ENCODE peak calls at places on chromosome 22, in four cellular contexts. N is psoas muscle, M is right atrium auricular region, L is fibroblast of villous mesenchyme. F is an unnamed sample.

GRCh38 chr22:48222742-48223487 is 1460.5 kb downstream of the TBC1D22A start:
- DNase-seq in M (peak), L (no peak), N (no peak), F (no peak)

GRCh38 chr22:34851918-34852662 is 213.9 kb upstream of the ISX start:
- DNase-seq in N (no peak), M (no peak), L (no peak), F (no peak)

GRCh38 chr22:50190182-50190951 is 4.7 kb downstream of the TRABD start:
- DNase-seq in L (peak), M (peak), N (peak), F (no peak)

GRCh38 chr22:17832665-17833064 is 58.4 kb upstream of the BID start:
- DNase-seq in N (no peak), L (no peak), M (peak), F (no peak)

GRCh38 chr22:42317691-42318547 is 47.5 kb upstream of the TCF20 start:
- DNase-seq in M (no peak), L (no peak), N (no peak), F (no peak)

GRCh38 chr22:48949375-48950149 is 878.1 kb downstream of the BRD1 start:
- DNase-seq in L (no peak), M (peak), N (no peak), F (no peak)

GRCh38 chr22:28442951-28443876 is 236.4 kb downstream of the TTC28 start:
- DNase-seq in N (peak), L (peak), M (peak), F (no peak)

GRCh38 chr22:20036535-20037392 is 15.9 kb downstream of the TANGO2 start:
- DNase-seq in N (no peak), L (no peak), M (no peak), F (no peak)

GRCh38 chr22:45263790-45264269 is 20.9 kb upstream of the UPK3A start:
- DNase-seq in M (peak), N (peak), L (peak), F (peak)

DNA sequence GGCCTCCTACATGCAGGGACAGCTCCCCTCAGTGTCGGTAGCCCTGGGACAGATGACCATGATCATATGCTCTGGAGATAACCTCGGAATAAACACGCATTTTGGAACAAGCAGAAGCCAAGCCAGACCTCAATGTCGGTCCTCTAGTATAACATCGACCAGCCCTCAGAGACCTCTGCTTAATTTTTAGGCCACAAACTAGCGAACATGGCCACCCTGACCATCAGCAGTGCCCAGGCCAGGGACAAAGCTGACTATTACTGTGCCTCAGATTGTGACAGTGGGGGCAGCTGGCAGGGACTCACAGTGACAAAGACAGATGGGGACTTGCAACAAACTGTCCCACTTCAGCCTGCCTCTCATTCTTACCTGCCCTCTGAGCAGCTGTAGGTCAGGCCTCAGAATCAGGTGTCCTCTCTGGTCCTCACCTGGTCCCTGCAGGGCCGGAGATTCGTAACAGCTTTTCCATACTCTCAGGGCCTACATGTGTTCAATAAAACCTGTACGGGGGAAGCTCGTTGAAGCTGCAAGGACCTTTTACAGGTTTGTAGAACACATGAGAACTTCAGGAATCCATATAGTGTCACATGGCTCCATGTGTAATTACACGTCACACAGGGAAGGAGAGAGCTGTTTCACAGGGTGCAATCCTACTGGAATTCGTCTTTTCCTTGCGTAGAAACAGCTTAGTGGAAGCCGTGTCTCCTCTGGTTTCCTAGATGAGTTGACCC is 72.8 kb upstream of the IGLL5 start:
- DNase-seq in N (no peak), M (no peak), L (no peak), F (no peak)
- H3K4me3 ChIP-seq in N (no peak), M (no peak), L (no peak), F (no peak)

DNA sequence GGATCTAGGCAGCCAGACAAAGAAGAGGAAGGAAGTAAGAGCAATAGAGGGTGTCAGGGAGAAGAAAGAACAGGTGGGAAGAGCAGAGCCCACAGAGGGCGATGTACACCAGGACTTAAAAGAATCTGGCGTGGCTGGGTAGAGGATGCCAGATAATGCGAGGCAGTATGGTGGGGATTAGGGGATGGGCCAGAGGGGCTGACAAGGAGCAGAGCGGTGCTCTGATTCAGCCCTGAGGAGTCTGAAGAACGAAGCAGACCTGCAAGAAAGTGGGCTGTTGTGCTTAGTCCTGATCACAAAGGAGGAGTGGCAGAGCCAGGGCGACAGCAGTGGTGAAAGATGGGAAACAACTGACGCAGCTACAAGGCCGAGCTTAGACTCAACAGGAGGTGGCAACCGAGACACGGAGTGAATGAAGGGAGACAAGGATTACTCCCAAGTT is 163.7 kb downstream of the LARGE1 start:
- DNase-seq in M (no peak), L (no peak), N (no peak), F (no peak)
- TF ChIP-seq CTCF in M (no peak), L (no peak), N (no peak), F (no peak)

GRCh38 chr22:43860126-43860525 is 2.2 kb downstream of the SULT4A1 start:
- DNase-seq in M (no peak), L (no peak), N (peak), F (no peak)
- H3K4me3 ChIP-seq in M (no peak), L (no peak), N (no peak), F (no peak)

DNA sequence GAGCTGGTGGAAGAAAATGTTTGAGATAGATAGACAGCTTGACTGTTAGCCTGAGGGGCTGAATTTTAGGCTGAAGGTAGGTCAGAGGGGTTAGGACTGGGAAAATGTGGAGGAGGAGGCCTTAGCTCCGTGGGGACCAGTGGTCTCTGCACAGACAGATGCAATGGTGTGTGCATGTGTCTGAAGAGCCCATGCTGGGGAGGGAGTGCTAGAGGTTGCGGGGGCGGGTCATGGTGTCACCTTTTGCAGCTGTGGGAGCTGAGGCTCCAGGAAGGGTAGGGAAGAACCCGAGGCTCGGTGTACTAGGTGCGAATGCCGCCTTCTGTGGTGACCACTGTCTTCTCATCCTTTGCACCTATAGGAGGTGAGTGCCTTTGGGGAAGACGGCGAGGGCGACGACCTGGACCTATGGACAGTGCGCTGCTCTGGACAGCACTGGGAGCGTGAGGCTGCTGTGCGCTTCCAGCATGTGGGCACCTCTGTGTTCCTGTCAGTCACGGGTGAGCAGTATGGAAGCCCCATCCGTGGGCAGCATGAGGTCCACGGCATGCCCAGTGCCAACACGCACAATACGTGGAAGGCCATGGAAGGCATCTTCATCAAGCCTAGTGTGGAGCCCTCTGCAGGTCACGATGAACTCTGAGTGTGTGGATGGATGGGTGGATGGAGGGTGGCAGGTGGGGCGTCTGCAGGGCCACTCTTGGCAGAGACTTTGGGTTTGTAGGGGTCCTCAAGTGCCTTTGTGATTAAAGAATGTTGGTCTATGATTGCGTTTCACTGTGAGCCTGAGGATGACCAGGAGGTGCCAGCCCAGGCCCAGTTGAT is 1.6 kb downstream of the SDF2L1 start:
- DNase-seq in M (no peak), N (no peak), L (no peak), F (no peak)
- TF ChIP-seq CTCF in M (no peak), N (no peak), L (no peak), F (peak)

GRCh38 chr22:46761539-46762237 is 762 bp upstream of the TBC1D22A start:
- DNase-seq in L (no peak), N (no peak), M (no peak), F (no peak)

GRCh38 chr22:46762238-46763050 is at the start of gene TBC1D22A:
- DNase-seq in N (peak), L (peak), M (peak), F (peak)

GRCh38 chr22:46763051-46763705 is 728 bp downstream of the TBC1D22A start:
- DNase-seq in L (peak), M (peak), N (peak), F (no peak)

GRCh38 chr22:46758867-46759290 is 3.6 kb upstream of the TBC1D22A start:
- DNase-seq in L (peak), N (no peak), M (no peak), F (no peak)

GRCh38 chr22:46761017-46761416 is 1.4 kb upstream of the TBC1D22A start:
- DNase-seq in N (no peak), L (no peak), M (no peak), F (no peak)
- H3K4me3 ChIP-seq in N (peak), L (peak), M (no peak), F (no peak)

GRCh38 chr22:23856721-23857605 is 712 bp upstream of the SLC2A11 start:
- DNase-seq in M (no peak), L (peak), N (peak), F (no peak)

GRCh38 chr22:23858484-23858815 is 775 bp downstream of the SLC2A11 start:
- DNase-seq in N (no peak), L (no peak), M (no peak), F (no peak)

GRCh38 chr22:23859201-23859600 is 1.5 kb downstream of the SLC2A11 start:
- DNase-seq in L (no peak), M (no peak), N (no peak), F (no peak)

GRCh38 chr22:23862103-23862502 is 4.4 kb downstream of the SLC2A11 start:
- DNase-seq in L (peak), N (no peak), M (no peak), F (no peak)

GRCh38 chr22:23857606-23858483 is at the start of gene SLC2A11:
- DNase-seq in L (peak), N (peak), M (peak), F (peak)
- TF ChIP-seq CTCF in L (peak), N (no peak), M (no peak), F (peak)